ENCODE peak calls at places on chromosomes 12 and 14, in seven cellular contexts. L is body of pancreas, F is psoas muscle, G is GM20000, O is H9, S is MCF 10A, D is dorsolateral prefrontal cortex. P is an unnamed sample.

GRCh38 chr14:99562848-99563748 is 40.9 kb downstream of the CCDC85C start:
- DNase-seq in L (peak), F (peak), G (no peak), O (peak), S (peak), D (peak), P (peak)

GRCh38 chr12:120793357-120793756 is 67.7 kb downstream of the ACADS start:
- DNase-seq in L (no peak), F (no peak), G (no peak), O (no peak), S (no peak), D (no peak), P (no peak)

GRCh38 chr12:3133410-3133793 is 56.2 kb downstream of the TSPAN9 start:
- DNase-seq in L (no peak), F (no peak), G (no peak), O (no peak), S (no peak), D (no peak), P (no peak)

GRCh38 chr14:105118646-105119409 is 49.7 kb downstream of the JAG2 start:
- DNase-seq in L (peak), F (no peak), G (no peak), O (no peak), S (no peak), D (no peak), P (no peak)

GRCh38 chr12:128737292-128737966 is 86.3 kb downstream of the SLC15A4 start:
- DNase-seq in L (no peak), F (no peak), G (no peak), O (no peak), S (no peak), D (no peak), P (no peak)

GRCh38 chr12:24795699-24796385 is 153.1 kb downstream of the BCAT1 start:
- DNase-seq in L (no peak), F (no peak), G (peak), O (no peak), S (peak), D (no peak), P (no peak)

GRCh38 chr14:104681689-104682074 is 7.7 kb upstream of the INF2 start:
- DNase-seq in L (peak), F (peak), G (no peak), O (peak), S (peak), D (peak), P (no peak)

GRCh38 chr12:118151755-118152154 is 15.8 kb downstream of the PEBP1 start:
- DNase-seq in L (no peak), F (no peak), G (no peak), O (no peak), S (no peak), D (no peak), P (no peak)

DNA sequence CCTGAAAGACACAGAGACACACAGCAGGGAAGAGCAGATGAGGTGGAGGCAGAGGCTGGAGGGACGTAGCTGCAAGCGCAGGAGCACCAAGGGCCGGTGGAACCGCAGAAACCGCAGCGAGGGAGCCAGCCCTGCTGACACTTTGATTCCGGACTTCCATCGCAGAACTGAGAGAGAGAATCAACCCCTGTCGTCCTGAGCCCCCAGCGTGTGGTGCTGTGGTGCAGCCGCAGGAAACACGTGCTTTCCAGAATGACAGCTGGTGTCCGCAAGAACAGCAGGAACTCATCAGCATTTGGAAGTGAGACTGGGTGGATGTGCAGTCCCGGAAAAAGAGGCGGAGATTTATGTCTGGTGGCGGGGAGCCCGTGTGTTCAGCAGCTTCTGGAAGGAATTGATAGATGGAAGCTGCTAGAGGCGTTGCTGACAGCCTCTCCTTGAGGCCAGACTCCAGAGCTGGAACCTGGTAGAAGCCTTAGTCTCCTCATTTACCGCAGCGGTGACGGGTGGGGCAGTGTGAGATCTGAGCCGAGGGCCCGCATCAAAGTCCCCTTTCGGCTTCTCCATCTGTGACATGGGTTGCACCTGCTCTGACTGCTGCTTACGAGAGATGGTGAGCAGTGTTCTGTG is 21.9 kb upstream of the KLC1 start:
- DNase-seq in L (peak), F (peak), G (peak), O (peak), S (peak), D (peak), P (peak)
- TF ChIP-seq CTCF in L (no peak), F (peak), G (no peak), O (peak), S (no peak), D (peak), P (peak)

GRCh38 chr14:106831322-106831720 is 1304.9 kb downstream of the TMEM121 start:
- DNase-seq in L (peak), F (no peak), G (peak), O (no peak), S (no peak), D (no peak), P (peak)
- TF ChIP-seq CTCF in L (peak), F (no peak), G (peak), O (peak), S (peak), D (no peak), P (no peak)

GRCh38 chr12:57430117-57430930 is 519 bp downstream of the R3HDM2 start:
- DNase-seq in L (peak), F (peak), G (peak), O (peak), S (no peak), D (no peak), P (peak)
- TF ChIP-seq CTCF in L (no peak), F (peak), G (no peak), O (peak), S (no peak), D (no peak), P (peak)

GRCh38 chr14:100906420-100906819 is 2.9 kb upstream of the RTL1 start:
- DNase-seq in L (no peak), F (no peak), G (peak), O (peak), S (no peak), D (no peak), P (no peak)
- TF ChIP-seq CTCF in L (no peak), F (no peak), G (no peak), O (peak), S (peak), D (no peak), P (peak)

GRCh38 chr12:92928962-92929915 is at the start of gene EEA1:
- DNase-seq in L (peak), F (peak), G (peak), O (peak), S (peak), D (peak), P (peak)

GRCh38 chr12:92927436-92928116 is 1.5 kb downstream of the EEA1 start:
- DNase-seq in L (no peak), F (no peak), G (peak), O (no peak), S (peak), D (no peak), P (no peak)

GRCh38 chr12:92926549-92926948 is 2.5 kb downstream of the EEA1 start:
- DNase-seq in L (no peak), F (no peak), G (no peak), O (no peak), S (no peak), D (no peak), P (no peak)

GRCh38 chr12:92928431-92928961 is 599 bp downstream of the EEA1 start:
- DNase-seq in L (peak), F (peak), G (no peak), O (no peak), S (peak), D (no peak), P (peak)

GRCh38 chr12:92927055-92927435 is 2.0 kb downstream of the EEA1 start:
- DNase-seq in L (no peak), F (no peak), G (peak), O (no peak), S (peak), D (no peak), P (no peak)
- TF ChIP-seq CTCF in L (no peak), F (peak), G (no peak), O (peak), S (no peak), D (no peak), P (peak)

GRCh38 chr12:49060237-49061156 is at the start of gene KMT2D:
- DNase-seq in L (peak), F (peak), G (peak), O (peak), S (peak), D (peak), P (peak)
- TF ChIP-seq CTCF in L (peak), F (peak), G (no peak), O (peak), S (no peak), D (peak), P (peak)

DNA sequence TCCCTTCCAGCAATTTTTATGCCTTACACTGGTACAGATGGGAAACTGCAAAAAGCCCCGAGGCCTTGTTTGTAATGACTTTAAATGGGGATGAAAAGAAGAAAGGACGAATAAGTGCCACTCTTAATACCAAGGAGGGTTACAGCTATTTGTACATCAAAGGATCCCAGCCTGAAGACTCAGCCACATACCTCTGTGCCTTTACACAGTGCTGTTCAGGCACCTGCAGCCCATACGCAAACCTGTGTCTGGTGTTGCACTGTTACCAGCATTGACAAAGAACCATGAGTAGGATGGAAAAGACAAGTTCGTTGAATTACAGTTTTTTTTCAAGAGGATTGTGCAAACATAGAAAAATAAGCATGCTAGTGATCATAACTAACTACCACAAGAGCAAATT is 432.0 kb upstream of the OR4E1 start:
- DNase-seq in L (no peak), F (no peak), G (no peak), O (no peak), S (no peak), D (no peak), P (no peak)
- TF ChIP-seq CTCF in L (no peak), F (no peak), G (no peak), O (no peak), S (no peak), D (no peak), P (no peak)

P was measured in osteocyte.